ENCODE peak calls at places on chromosomes 16 and 17, in four cellular contexts. U is neural progenitor cell, T is AG10803, X is dorsolateral prefrontal cortex. N is an unnamed sample.

GRCh38 chr16:15966420-15967222 is 17.2 kb downstream of the ABCC1 start:
- DNase-seq in U (no peak), T (peak), X (no peak), N (peak)

GRCh38 chr16:84726670-84727467 is 27.1 kb downstream of the USP10 start:
- DNase-seq in U (no peak), T (no peak), X (no peak), N (peak)

GRCh38 chr17:62869885-62870580 is 61.9 kb upstream of the MARCHF10 start:
- DNase-seq in U (peak), T (peak), X (no peak), N (no peak)

GRCh38 chr17:37506678-37507077 is 17.0 kb downstream of the DUSP14 start:
- DNase-seq in U (peak), T (no peak), X (peak), N (peak)

GRCh38 chr17:41930009-41930832 is at the start of gene ODAD4:
- DNase-seq in U (peak), T (peak), X (peak), N (peak)

GRCh38 chr16:4972938-4973587 is 14.9 kb downstream of the SEC14L5 start:
- DNase-seq in U (no peak), T (no peak), X (peak), N (no peak)

GRCh38 chr16:11492808-11493530 is 93.8 kb downstream of the LITAF start:
- DNase-seq in U (no peak), T (no peak), X (no peak), N (no peak)

GRCh38 chr17:59296190-59296589 is 35.3 kb upstream of the YPEL2 start:
- DNase-seq in U (peak), T (no peak), X (no peak), N (peak)

GRCh38 chr16:51159296-51159695 is 8.2 kb upstream of the SALL1 start:
- DNase-seq in U (no peak), T (no peak), X (no peak), N (no peak)

GRCh38 chr16:89114159-89114981 is 20.7 kb downstream of the ACSF3 start:
- DNase-seq in U (peak), T (peak), X (no peak), N (no peak)

GRCh38 chr16:47262938-47263337 is 119.2 kb upstream of the NETO2 start:
- DNase-seq in U (no peak), T (no peak), X (no peak), N (no peak)

GRCh38 chr16:53207810-53208752 is 153.3 kb downstream of the CHD9 start:
- DNase-seq in U (peak), T (peak), X (no peak), N (peak)

GRCh38 chr16:17396762-17397498 is 73.8 kb downstream of the XYLT1 start:
- DNase-seq in U (no peak), T (peak), X (no peak), N (peak)

GRCh38 chr16:3859875-3860274 is 20.6 kb downstream of the CREBBP start:
- DNase-seq in U (no peak), T (no peak), X (no peak), N (no peak)

GRCh38 chr17:74455025-74455585 is 11.3 kb upstream of the CD300A start:
- DNase-seq in U (peak), T (no peak), X (no peak), N (no peak)

GRCh38 chr17:58411408-58411894 is 5.9 kb downstream of the RNF43 start:
- DNase-seq in U (no peak), T (no peak), X (no peak), N (no peak)

GRCh38 chr16:54806961-54807360 is 123.7 kb upstream of the IRX5 start:
- DNase-seq in U (no peak), T (no peak), X (no peak), N (no peak)

GRCh38 chr17:29349409-29349808 is 40.8 kb upstream of the TAOK1 start:
- DNase-seq in U (no peak), T (no peak), X (no peak), N (no peak)

GRCh38 chr17:73820686-73821448 is 176.6 kb upstream of the SDK2 start:
- DNase-seq in U (peak), T (peak), X (no peak), N (no peak)

GRCh38 chr17:73010414-73010813 is 82.1 kb downstream of the SLC39A11 start:
- DNase-seq in U (no peak), T (no peak), X (no peak), N (no peak)

GRCh38 chr16:74999683-75000480 is 1.1 kb downstream of the ZNRF1 start:
- DNase-seq in U (peak), T (no peak), X (peak), N (peak)

GRCh38 chr16:658679-659571 is 9.0 kb upstream of the RHOT2 start:
- DNase-seq in U (no peak), T (no peak), X (no peak), N (no peak)

GRCh38 chr17:32349503-32349853 is 479 bp upstream of the ZNF207 start:
- DNase-seq in U (peak), T (peak), X (no peak), N (no peak)

GRCh38 chr16:75527825-75528299 is 8.0 kb downstream of the CHST5 start:
- DNase-seq in U (no peak), T (no peak), X (no peak), N (no peak)

GRCh38 chr17:40321502-40322416 is 12.8 kb downstream of the RARA start:
- DNase-seq in U (no peak), T (no peak), X (peak), N (no peak)

GRCh38 chr16:80167657-80168056 is 373.1 kb upstream of the DYNLRB2 start:
- DNase-seq in U (no peak), T (no peak), X (no peak), N (no peak)

GRCh38 chr17:31541559-31541958 is 150.1 kb downstream of the RAB11FIP4 start:
- DNase-seq in U (no peak), T (no peak), X (no peak), N (peak)

GRCh38 chr17:21289902-21290571 is 5.5 kb downstream of the MAP2K3 start:
- DNase-seq in U (no peak), T (no peak), X (no peak), N (no peak)

GRCh38 chr16:14600164-14600563 is 29.9 kb downstream of the PARN start:
- DNase-seq in U (peak), T (peak), X (no peak), N (peak)

GRCh38 chr17:76382803-76383644 is 1.4 kb upstream of the SPHK1 start:
- DNase-seq in U (peak), T (peak), X (no peak), N (peak)

GRCh38 chr16:66948034-66948821 is 12.8 kb upstream of the CES3 start:
- DNase-seq in U (no peak), T (no peak), X (peak), N (peak)

GRCh38 chr17:57038486-57038885 is 46.6 kb upstream of the AKAP1 start:
- DNase-seq in U (no peak), T (no peak), X (no peak), N (no peak)

GRCh38 chr16:87652386-87652785 is 50.1 kb downstream of the JPH3 start:
- DNase-seq in U (no peak), T (no peak), X (no peak), N (no peak)

GRCh38 chr17:83054518-83055125 is 24.8 kb upstream of the METRNL start:
- DNase-seq in U (no peak), T (no peak), X (peak), N (no peak)

GRCh38 chr16:23448392-23448791 is 4.6 kb downstream of the COG7 start:
- DNase-seq in U (no peak), T (no peak), X (no peak), N (peak)

GRCh38 chr16:22001591-22001990 is 675 bp upstream of the PDZD9 start:
- DNase-seq in U (no peak), T (peak), X (no peak), N (no peak)

GRCh38 chr16:72858611-72859493 is 189.1 kb downstream of the ZFHX3 start:
- DNase-seq in U (no peak), T (no peak), X (no peak), N (no peak)

GRCh38 chr17:3893003-3893719 is at the start of gene CAMKK1:
- DNase-seq in U (peak), T (peak), X (peak), N (peak)

GRCh38 chr16:4404967-4405696 is 11.3 kb downstream of the CORO7 start:
- DNase-seq in U (no peak), T (no peak), X (no peak), N (no peak)

GRCh38 chr17:82217120-82217529 is 4.5 kb upstream of the CCDC57 start:
- DNase-seq in U (no peak), T (peak), X (no peak), N (no peak)

GRCh38 chr16:81585785-81586184 is 141.2 kb downstream of the CMIP start:
- DNase-seq in U (peak), T (no peak), X (no peak), N (peak)
- TF ChIP-seq CTCF in U (peak), T (peak), X (peak), N (peak)

GRCh38 chr16:30972872-30973271 is 12.1 kb upstream of the HSD3B7 start:
- DNase-seq in U (peak), T (no peak), X (no peak), N (no peak)
- TF ChIP-seq CTCF in U (peak), T (peak), X (no peak), N (no peak)

GRCh38 chr17:2593846-2594656 is 597 bp downstream of the PAFAH1B1 start:
- DNase-seq in U (peak), T (peak), X (peak), N (peak)

GRCh38 chr17:2595200-2595599 is 1.7 kb downstream of the PAFAH1B1 start:
- DNase-seq in U (no peak), T (no peak), X (no peak), N (no peak)

GRCh38 chr17:2594657-2595085 is 1.2 kb downstream of the PAFAH1B1 start:
- DNase-seq in U (no peak), T (no peak), X (no peak), N (no peak)

GRCh38 chr17:2591040-2591640 is 2.3 kb upstream of the PAFAH1B1 start:
- DNase-seq in U (no peak), T (no peak), X (no peak), N (no peak)

GRCh38 chr17:2592974-2593845 is at the start of gene PAFAH1B1:
- DNase-seq in U (peak), T (peak), X (peak), N (peak)
- TF ChIP-seq CTCF in U (peak), T (no peak), X (peak), N (no peak)

GRCh38 chr17:50946223-50946890 is 80.2 kb upstream of the TOB1 start:
- DNase-seq in U (no peak), T (no peak), X (no peak), N (no peak)
- TF ChIP-seq CTCF in U (no peak), T (no peak), X (no peak), N (no peak)

DNA sequence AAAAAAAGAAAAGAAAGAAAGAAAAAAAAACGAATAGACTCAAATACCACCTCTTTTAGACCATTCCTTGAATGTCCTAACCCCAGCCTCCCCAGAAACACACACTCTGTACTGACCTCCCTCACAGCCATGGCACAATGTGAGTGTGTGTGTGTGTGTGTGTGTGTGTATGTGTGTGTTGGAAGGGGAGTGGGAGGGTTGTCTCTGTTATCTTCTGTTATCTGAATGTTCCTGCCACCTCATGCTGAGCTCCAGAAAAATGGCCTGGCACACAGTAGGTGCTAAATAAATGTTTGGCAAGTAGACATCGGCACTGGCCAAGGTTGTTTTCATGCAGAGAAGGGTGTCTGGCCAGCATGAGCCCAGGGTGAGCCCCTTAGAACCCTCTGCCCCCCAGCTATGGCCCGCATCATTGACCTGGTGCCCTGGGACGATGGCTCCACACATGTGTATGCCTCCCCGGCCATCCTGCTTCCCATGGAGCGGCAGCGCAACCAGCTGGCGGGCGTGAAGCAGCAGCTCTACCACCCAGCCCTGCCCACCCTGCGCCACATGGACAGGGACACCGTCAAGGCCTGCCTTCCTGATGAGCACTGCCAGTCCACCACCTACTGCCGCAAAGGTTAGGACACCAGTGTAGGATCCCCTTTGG is 6.6 kb upstream of the CNGB1 start:
- DNase-seq in U (peak), T (no peak), X (no peak), N (no peak)
- TF ChIP-seq CTCF in U (peak), T (no peak), X (no peak), N (no peak)

GRCh38 chr17:65418622-65419021 is 142.8 kb downstream of the AXIN2 start:
- DNase-seq in U (no peak), T (no peak), X (no peak), N (no peak)
- TF ChIP-seq CTCF in U (no peak), T (peak), X (no peak), N (no peak)

N was measured in Calu3.